ENCODE peak calls at places on chromosomes 2 and 18, in nine cellular contexts. One of them, this sample, is unnamed. For H3K4me1, the result is how much of the 10 kb centered on the place peaks cover.

GRCh38 chr2:99317156-99317872 is 16.3 kb upstream of the LYG1 start:
- DNase-seq in heart right ventricle: no peak
- DNase-seq in Panc1: no peak
- DNase-seq in A549: no peak
- DNase-seq in kidney: no peak
- DNase-seq in fibroblast of lung: no peak
- DNase-seq in gastrocnemius medialis: no peak
- DNase-seq in K562: no peak
- DNase-seq in ovary: no peak
- DNase-seq in this sample: no peak

GRCh38 chr2:174600349-174600748 is 2.7 kb upstream of the WIPF1 start:
- DNase-seq in heart right ventricle: no peak
- DNase-seq in Panc1: no peak
- DNase-seq in A549: no peak
- DNase-seq in kidney: no peak
- DNase-seq in fibroblast of lung: no peak
- DNase-seq in gastrocnemius medialis: no peak
- DNase-seq in K562: no peak
- DNase-seq in ovary: no peak
- DNase-seq in this sample: no peak

GRCh38 chr2:129929321-129930290 is 49.9 kb upstream of the RAB6C start:
- DNase-seq in heart right ventricle: peak
- DNase-seq in Panc1: no peak
- DNase-seq in A549: no peak
- DNase-seq in kidney: no peak
- DNase-seq in fibroblast of lung: no peak
- DNase-seq in gastrocnemius medialis: peak
- DNase-seq in K562: no peak
- DNase-seq in ovary: no peak
- DNase-seq in this sample: no peak

GRCh38 chr2:33412920-33413319 is 63.5 kb upstream of the RASGRP3 start:
- DNase-seq in heart right ventricle: peak
- DNase-seq in Panc1: no peak
- DNase-seq in A549: peak
- DNase-seq in kidney: no peak
- DNase-seq in fibroblast of lung: peak
- DNase-seq in gastrocnemius medialis: no peak
- DNase-seq in K562: peak
- DNase-seq in ovary: no peak
- DNase-seq in this sample: no peak

GRCh38 chr2:112451317-112451716 is 17.9 kb upstream of the RGPD8 start:
- DNase-seq in heart right ventricle: no peak
- DNase-seq in Panc1: no peak
- DNase-seq in A549: no peak
- DNase-seq in kidney: no peak
- DNase-seq in fibroblast of lung: no peak
- DNase-seq in gastrocnemius medialis: no peak
- DNase-seq in K562: no peak
- DNase-seq in ovary: no peak
- DNase-seq in this sample: no peak

GRCh38 chr2:46067501-46068292 is 229.5 kb upstream of the EPAS1 start:
- DNase-seq in heart right ventricle: no peak
- DNase-seq in Panc1: peak
- DNase-seq in A549: peak
- DNase-seq in kidney: no peak
- DNase-seq in fibroblast of lung: peak
- DNase-seq in gastrocnemius medialis: no peak
- DNase-seq in K562: no peak
- DNase-seq in ovary: no peak
- DNase-seq in this sample: no peak

GRCh38 chr2:222305510-222306392 is 7.0 kb upstream of the PAX3 start:
- DNase-seq in heart right ventricle: no peak
- DNase-seq in Panc1: no peak
- DNase-seq in A549: no peak
- DNase-seq in kidney: no peak
- DNase-seq in fibroblast of lung: no peak
- DNase-seq in gastrocnemius medialis: no peak
- DNase-seq in K562: no peak
- DNase-seq in ovary: no peak
- DNase-seq in this sample: no peak

GRCh38 chr2:176285321-176285720 is 16.1 kb downstream of the MTX2 start:
- DNase-seq in heart right ventricle: no peak
- DNase-seq in Panc1: no peak
- DNase-seq in A549: no peak
- DNase-seq in kidney: no peak
- DNase-seq in fibroblast of lung: no peak
- DNase-seq in gastrocnemius medialis: no peak
- DNase-seq in K562: peak
- DNase-seq in ovary: no peak
- DNase-seq in this sample: no peak

GRCh38 chr2:161990741-161991140 is 83.3 kb downstream of the DPP4 start:
- DNase-seq in heart right ventricle: no peak
- DNase-seq in Panc1: no peak
- DNase-seq in A549: no peak
- DNase-seq in kidney: no peak
- DNase-seq in fibroblast of lung: peak
- DNase-seq in gastrocnemius medialis: no peak
- DNase-seq in K562: no peak
- DNase-seq in ovary: no peak
- DNase-seq in this sample: no peak

GRCh38 chr2:105769504-105769903 is 24.8 kb downstream of the NCK2 start:
- DNase-seq in heart right ventricle: no peak
- DNase-seq in Panc1: no peak
- DNase-seq in A549: no peak
- DNase-seq in kidney: no peak
- DNase-seq in fibroblast of lung: no peak
- DNase-seq in gastrocnemius medialis: no peak
- DNase-seq in K562: no peak
- DNase-seq in ovary: no peak
- DNase-seq in this sample: no peak

GRCh38 chr2:11775384-11775783 is 29.0 kb downstream of the LPIN1 start:
- DNase-seq in heart right ventricle: no peak
- DNase-seq in Panc1: no peak
- DNase-seq in A549: no peak
- DNase-seq in kidney: no peak
- DNase-seq in fibroblast of lung: peak
- DNase-seq in gastrocnemius medialis: no peak
- DNase-seq in K562: no peak
- DNase-seq in ovary: no peak
- DNase-seq in this sample: peak

GRCh38 chr2:172204309-172204708 is 101.6 kb upstream of the DLX2 start:
- DNase-seq in heart right ventricle: no peak
- DNase-seq in Panc1: no peak
- DNase-seq in A549: no peak
- DNase-seq in kidney: no peak
- DNase-seq in fibroblast of lung: peak
- DNase-seq in gastrocnemius medialis: no peak
- DNase-seq in K562: no peak
- DNase-seq in ovary: no peak
- DNase-seq in this sample: no peak

GRCh38 chr2:88601302-88601701 is 26.0 kb downstream of the EIF2AK3 start:
- DNase-seq in heart right ventricle: no peak
- DNase-seq in Panc1: no peak
- DNase-seq in A549: no peak
- DNase-seq in kidney: no peak
- DNase-seq in fibroblast of lung: peak
- DNase-seq in gastrocnemius medialis: no peak
- DNase-seq in K562: no peak
- DNase-seq in ovary: no peak
- DNase-seq in this sample: no peak
- H3K27ac ChIP-seq in heart right ventricle: peak
- H3K27ac ChIP-seq in Panc1: no peak
- H3K27ac ChIP-seq in A549: no peak
- H3K27ac ChIP-seq in kidney: no peak
- H3K27ac ChIP-seq in fibroblast of lung: no peak
- H3K27ac ChIP-seq in gastrocnemius medialis: peak
- H3K27ac ChIP-seq in K562: no peak
- H3K27ac ChIP-seq in ovary: no peak
- H3K27ac ChIP-seq in this sample: no peak

GRCh38 chr18:12855886-12856285 is 28.2 kb downstream of the PTPN2 start:
- DNase-seq in heart right ventricle: no peak
- DNase-seq in Panc1: no peak
- DNase-seq in A549: no peak
- DNase-seq in kidney: no peak
- DNase-seq in fibroblast of lung: no peak
- DNase-seq in gastrocnemius medialis: no peak
- DNase-seq in K562: no peak
- DNase-seq in ovary: no peak
- DNase-seq in this sample: no peak

GRCh38 chr18:12857991-12858544 is 26.0 kb downstream of the PTPN2 start:
- DNase-seq in heart right ventricle: no peak
- DNase-seq in Panc1: no peak
- DNase-seq in A549: no peak
- DNase-seq in kidney: no peak
- DNase-seq in fibroblast of lung: no peak
- DNase-seq in gastrocnemius medialis: no peak
- DNase-seq in K562: no peak
- DNase-seq in ovary: no peak
- DNase-seq in this sample: no peak

GRCh38 chr18:12860530-12860929 is 23.5 kb downstream of the PTPN2 start:
- DNase-seq in heart right ventricle: no peak
- DNase-seq in Panc1: no peak
- DNase-seq in A549: no peak
- DNase-seq in kidney: no peak
- DNase-seq in fibroblast of lung: no peak
- DNase-seq in gastrocnemius medialis: no peak
- DNase-seq in K562: no peak
- DNase-seq in ovary: no peak
- DNase-seq in this sample: no peak

GRCh38 chr18:12858961-12859360 is 25.1 kb downstream of the PTPN2 start:
- DNase-seq in heart right ventricle: no peak
- DNase-seq in Panc1: no peak
- DNase-seq in A549: no peak
- DNase-seq in kidney: no peak
- DNase-seq in fibroblast of lung: no peak
- DNase-seq in gastrocnemius medialis: no peak
- DNase-seq in K562: no peak
- DNase-seq in ovary: no peak
- DNase-seq in this sample: no peak

GRCh38 chr18:12857215-12857924 is 26.7 kb downstream of the PTPN2 start:
- DNase-seq in heart right ventricle: no peak
- DNase-seq in Panc1: no peak
- DNase-seq in A549: no peak
- DNase-seq in kidney: no peak
- DNase-seq in fibroblast of lung: no peak
- DNase-seq in gastrocnemius medialis: no peak
- DNase-seq in K562: no peak
- DNase-seq in ovary: no peak
- DNase-seq in this sample: no peak
- H3K4me1 ChIP-seq in heart right ventricle: under half
- H3K4me1 ChIP-seq in Panc1: under half
- H3K4me1 ChIP-seq in A549: under half
- H3K4me1 ChIP-seq in kidney: under half
- H3K4me1 ChIP-seq in fibroblast of lung: under half
- H3K4me1 ChIP-seq in gastrocnemius medialis: under half
- H3K4me1 ChIP-seq in K562: under half
- H3K4me1 ChIP-seq in ovary: under half
- H3K4me1 ChIP-seq in this sample: under half

DNA sequence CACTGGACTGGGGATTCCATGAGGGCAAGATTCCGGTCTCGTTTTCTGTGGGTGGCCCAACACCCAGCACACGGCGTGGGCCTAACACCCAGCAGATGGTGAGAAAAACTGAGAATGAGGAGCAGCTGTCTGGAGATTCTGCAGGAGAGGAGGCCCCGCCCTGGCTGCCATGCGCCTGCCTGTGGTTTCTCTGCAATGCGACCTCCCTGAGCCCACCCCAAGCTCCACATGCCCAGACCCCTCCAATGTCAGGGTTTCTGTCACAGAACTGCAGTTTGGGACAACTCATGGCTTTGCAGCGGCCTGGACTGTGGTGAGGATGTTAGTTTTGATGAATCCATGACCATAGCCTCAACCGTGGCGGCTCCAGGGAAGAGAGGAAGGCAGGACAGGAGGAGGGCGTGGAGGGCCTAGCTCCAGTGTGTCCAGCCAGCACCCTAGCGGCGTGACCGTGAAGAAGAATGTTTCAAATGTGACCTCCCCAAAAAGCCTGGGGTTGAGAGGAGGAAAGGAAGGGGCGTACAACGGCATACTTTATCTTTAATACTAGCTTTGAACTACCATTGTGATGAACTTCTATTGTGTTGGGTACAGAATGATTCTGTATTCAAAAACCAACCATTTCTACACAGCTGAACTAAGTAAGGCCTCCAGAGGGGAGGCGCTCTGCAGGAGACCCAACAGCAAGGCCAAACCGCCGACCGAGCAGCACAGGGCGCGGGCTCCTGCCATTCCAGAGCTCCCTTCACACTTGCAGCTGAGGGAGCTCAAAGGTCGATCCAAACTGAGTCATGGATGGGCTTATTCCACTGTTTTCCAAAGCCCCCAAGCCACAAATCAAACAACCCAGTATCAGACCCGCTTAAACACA is 3.4 kb downstream of the PXDN start:
- DNase-seq in heart right ventricle: no peak
- DNase-seq in Panc1: no peak
- DNase-seq in A549: no peak
- DNase-seq in kidney: peak
- DNase-seq in fibroblast of lung: no peak
- DNase-seq in gastrocnemius medialis: no peak
- DNase-seq in K562: no peak
- DNase-seq in ovary: no peak
- DNase-seq in this sample: no peak
- H3K4me3 ChIP-seq in heart right ventricle: no peak
- H3K4me3 ChIP-seq in Panc1: no peak
- H3K4me3 ChIP-seq in A549: no peak
- H3K4me3 ChIP-seq in kidney: no peak
- H3K4me3 ChIP-seq in fibroblast of lung: no peak
- H3K4me3 ChIP-seq in gastrocnemius medialis: no peak
- H3K4me3 ChIP-seq in K562: no peak
- H3K4me3 ChIP-seq in ovary: no peak
- H3K4me3 ChIP-seq in this sample: no peak

GRCh38 chr2:85389139-85389538 is 21.0 kb downstream of the CAPG start:
- DNase-seq in heart right ventricle: no peak
- DNase-seq in Panc1: no peak
- DNase-seq in A549: no peak
- DNase-seq in kidney: no peak
- DNase-seq in fibroblast of lung: no peak
- DNase-seq in gastrocnemius medialis: no peak
- DNase-seq in K562: no peak
- DNase-seq in ovary: no peak
- DNase-seq in this sample: no peak

GRCh38 chr2:85383850-85384249 is 26.3 kb downstream of the CAPG start:
- DNase-seq in heart right ventricle: no peak
- DNase-seq in Panc1: no peak
- DNase-seq in A549: no peak
- DNase-seq in kidney: no peak
- DNase-seq in fibroblast of lung: no peak
- DNase-seq in gastrocnemius medialis: no peak
- DNase-seq in K562: no peak
- DNase-seq in ovary: no peak
- DNase-seq in this sample: no peak

GRCh38 chr2:85385746-85386145 is 24.4 kb downstream of the CAPG start:
- DNase-seq in heart right ventricle: no peak
- DNase-seq in Panc1: no peak
- DNase-seq in A549: no peak
- DNase-seq in kidney: no peak
- DNase-seq in fibroblast of lung: no peak
- DNase-seq in gastrocnemius medialis: no peak
- DNase-seq in K562: no peak
- DNase-seq in ovary: no peak
- DNase-seq in this sample: no peak

GRCh38 chr2:85390941-85391669 is 19.1 kb downstream of the CAPG start:
- DNase-seq in heart right ventricle: peak
- DNase-seq in Panc1: no peak
- DNase-seq in A549: peak
- DNase-seq in kidney: no peak
- DNase-seq in fibroblast of lung: peak
- DNase-seq in gastrocnemius medialis: no peak
- DNase-seq in K562: peak
- DNase-seq in ovary: no peak
- DNase-seq in this sample: peak

GRCh38 chr2:85387754-85388153 is 22.4 kb downstream of the CAPG start:
- DNase-seq in heart right ventricle: no peak
- DNase-seq in Panc1: no peak
- DNase-seq in A549: no peak
- DNase-seq in kidney: no peak
- DNase-seq in fibroblast of lung: no peak
- DNase-seq in gastrocnemius medialis: no peak
- DNase-seq in K562: no peak
- DNase-seq in ovary: no peak
- DNase-seq in this sample: no peak
- H3K27ac ChIP-seq in heart right ventricle: no peak
- H3K27ac ChIP-seq in Panc1: no peak
- H3K27ac ChIP-seq in A549: no peak
- H3K27ac ChIP-seq in kidney: no peak
- H3K27ac ChIP-seq in fibroblast of lung: no peak
- H3K27ac ChIP-seq in gastrocnemius medialis: no peak
- H3K27ac ChIP-seq in K562: no peak
- H3K27ac ChIP-seq in ovary: no peak
- H3K27ac ChIP-seq in this sample: no peak